ENCODE peak calls at places on chromosomes 4 and X, in five cellular contexts. One of them, this sample, is unnamed.

GRCh38 chrX:44872319-44872816 is 620 bp upstream of the KDM6A start:
- DNase-seq in spleen: peak; percentile 94
- DNase-seq in BE2C: peak; percentile 35
- DNase-seq in stomach: peak; percentile 61
- DNase-seq in transverse colon: peak; percentile 65
- DNase-seq in this sample: no peak

GRCh38 chr4:25346913-25347312 is 30.1 kb upstream of the ANAPC4 start:
- DNase-seq in spleen: no peak
- DNase-seq in BE2C: no peak
- DNase-seq in stomach: no peak
- DNase-seq in transverse colon: no peak
- DNase-seq in this sample: no peak

GRCh38 chr4:159137176-159137575 is 34.3 kb downstream of the RAPGEF2 start:
- DNase-seq in spleen: no peak
- DNase-seq in BE2C: no peak
- DNase-seq in stomach: no peak
- DNase-seq in transverse colon: peak; percentile 27
- DNase-seq in this sample: no peak

GRCh38 chr4:24771241-24771640 is 24.1 kb upstream of the SOD3 start:
- DNase-seq in spleen: no peak
- DNase-seq in BE2C: no peak
- DNase-seq in stomach: no peak
- DNase-seq in transverse colon: no peak
- DNase-seq in this sample: no peak

GRCh38 chr4:150232029-150232428 is 153.8 kb downstream of the DCLK2 start:
- DNase-seq in spleen: no peak
- DNase-seq in BE2C: no peak
- DNase-seq in stomach: no peak
- DNase-seq in transverse colon: no peak
- DNase-seq in this sample: no peak

GRCh38 chr4:40719008-40719623 is 30.6 kb upstream of the NSUN7 start:
- DNase-seq in spleen: no peak
- DNase-seq in BE2C: no peak
- DNase-seq in stomach: no peak
- DNase-seq in transverse colon: no peak
- DNase-seq in this sample: no peak

GRCh38 chr4:66736593-66736992 is 808.7 kb downstream of the CENPC start:
- DNase-seq in spleen: no peak
- DNase-seq in BE2C: no peak
- DNase-seq in stomach: no peak
- DNase-seq in transverse colon: no peak
- DNase-seq in this sample: no peak

GRCh38 chr4:80586716-80587115 is 251.2 kb downstream of the CFAP299 start:
- DNase-seq in spleen: no peak
- DNase-seq in BE2C: no peak
- DNase-seq in stomach: no peak
- DNase-seq in transverse colon: no peak
- DNase-seq in this sample: no peak

GRCh38 chrX:3143043-3143799 is 102.0 kb downstream of the ARSF start:
- DNase-seq in spleen: no peak
- DNase-seq in BE2C: no peak
- DNase-seq in stomach: no peak
- DNase-seq in transverse colon: no peak
- DNase-seq in this sample: no peak

GRCh38 chr4:185998791-185999190 is 70.2 kb upstream of the TLR3 start:
- DNase-seq in spleen: no peak
- DNase-seq in BE2C: no peak
- DNase-seq in stomach: no peak
- DNase-seq in transverse colon: no peak
- DNase-seq in this sample: no peak

GRCh38 chr4:25993564-25994185 is 79.7 kb downstream of the SMIM20 start:
- DNase-seq in spleen: no peak
- DNase-seq in BE2C: peak; percentile 32
- DNase-seq in stomach: no peak
- DNase-seq in transverse colon: peak; percentile 28
- DNase-seq in this sample: no peak

GRCh38 chr4:114225462-114225861 is 246.0 kb upstream of the ARSJ start:
- DNase-seq in spleen: no peak
- DNase-seq in BE2C: no peak
- DNase-seq in stomach: no peak
- DNase-seq in transverse colon: no peak
- DNase-seq in this sample: no peak

GRCh38 chr4:105859233-105859632 is 36.0 kb upstream of the NPNT start:
- DNase-seq in spleen: no peak
- DNase-seq in BE2C: no peak
- DNase-seq in stomach: no peak
- DNase-seq in transverse colon: no peak
- DNase-seq in this sample: no peak

GRCh38 chr4:46270986-46271596 is 118.8 kb downstream of the GABRA2 start:
- DNase-seq in spleen: no peak
- DNase-seq in BE2C: no peak
- DNase-seq in stomach: no peak
- DNase-seq in transverse colon: no peak
- DNase-seq in this sample: no peak

GRCh38 chr4:140092094-140092820 is 61.7 kb downstream of the MAML3 start:
- DNase-seq in spleen: peak; percentile 77
- DNase-seq in BE2C: peak; percentile 84
- DNase-seq in stomach: peak; percentile 43
- DNase-seq in transverse colon: peak; percentile 61
- DNase-seq in this sample: no peak

GRCh38 chr4:37441231-37442061 is 196.9 kb downstream of the NWD2 start:
- DNase-seq in spleen: no peak
- DNase-seq in BE2C: no peak
- DNase-seq in stomach: no peak
- DNase-seq in transverse colon: peak; percentile 32
- DNase-seq in this sample: no peak

GRCh38 chr4:52998413-52998812 is 136.3 kb downstream of the RASL11B start:
- DNase-seq in spleen: no peak
- DNase-seq in BE2C: no peak
- DNase-seq in stomach: no peak
- DNase-seq in transverse colon: no peak
- DNase-seq in this sample: no peak

GRCh38 chrX:45322382-45322781 is 121.7 kb upstream of the DIPK2B start:
- DNase-seq in spleen: no peak
- DNase-seq in BE2C: no peak
- DNase-seq in stomach: peak; percentile 44
- DNase-seq in transverse colon: peak; percentile 34
- DNase-seq in this sample: no peak

GRCh38 chr4:92175250-92175649 is 128.5 kb upstream of the GRID2 start:
- DNase-seq in spleen: no peak
- DNase-seq in BE2C: no peak
- DNase-seq in stomach: no peak
- DNase-seq in transverse colon: no peak
- DNase-seq in this sample: no peak

GRCh38 chr4:81214518-81215218 is 354 bp downstream of the PRKG2 start:
- DNase-seq in spleen: peak; percentile 66
- DNase-seq in BE2C: no peak
- DNase-seq in stomach: no peak
- DNase-seq in transverse colon: peak; percentile 19
- DNase-seq in this sample: no peak

GRCh38 chrX:136271300-136271699 is 20.1 kb upstream of the MAP7D3 start:
- DNase-seq in spleen: no peak
- DNase-seq in BE2C: no peak
- DNase-seq in stomach: no peak
- DNase-seq in transverse colon: no peak
- DNase-seq in this sample: no peak

GRCh38 chr4:166274136-166274761 is 401.2 kb downstream of the TLL1 start:
- DNase-seq in spleen: no peak
- DNase-seq in BE2C: no peak
- DNase-seq in stomach: no peak
- DNase-seq in transverse colon: no peak
- DNase-seq in this sample: no peak

GRCh38 chr4:174401471-174402130 is 117.9 kb downstream of the CEP44 start:
- DNase-seq in spleen: no peak
- DNase-seq in BE2C: no peak
- DNase-seq in stomach: no peak
- DNase-seq in transverse colon: no peak
- DNase-seq in this sample: no peak

GRCh38 chr4:124437853-124438495 is 274.6 kb downstream of the ANKRD50 start:
- DNase-seq in spleen: no peak
- DNase-seq in BE2C: no peak
- DNase-seq in stomach: peak; percentile 28
- DNase-seq in transverse colon: peak; percentile 19
- DNase-seq in this sample: no peak

GRCh38 chrX:72021975-72022374 is 109.7 kb downstream of the RTL5 start:
- DNase-seq in spleen: no peak
- DNase-seq in BE2C: peak; percentile 17
- DNase-seq in stomach: no peak
- DNase-seq in transverse colon: no peak
- DNase-seq in this sample: no peak

GRCh38 chr4:156732634-156733033 is 239.0 kb downstream of the PDGFC start:
- DNase-seq in spleen: no peak
- DNase-seq in BE2C: no peak
- DNase-seq in stomach: no peak
- DNase-seq in transverse colon: no peak
- DNase-seq in this sample: no peak

GRCh38 chr4:139457318-139457717 is 3.4 kb downstream of the RAB33B start:
- DNase-seq in spleen: no peak
- DNase-seq in BE2C: no peak
- DNase-seq in stomach: no peak
- DNase-seq in transverse colon: no peak
- DNase-seq in this sample: no peak

GRCh38 chr4:152044341-152044740 is 283.5 kb upstream of the GATB start:
- DNase-seq in spleen: no peak
- DNase-seq in BE2C: no peak
- DNase-seq in stomach: no peak
- DNase-seq in transverse colon: no peak
- DNase-seq in this sample: no peak

GRCh38 chr4:152045397-152045780 is 284.6 kb upstream of the GATB start:
- DNase-seq in spleen: no peak
- DNase-seq in BE2C: no peak
- DNase-seq in stomach: no peak
- DNase-seq in transverse colon: no peak
- DNase-seq in this sample: no peak

GRCh38 chr4:152047451-152047850 is 286.6 kb upstream of the GATB start:
- DNase-seq in spleen: no peak
- DNase-seq in BE2C: no peak
- DNase-seq in stomach: no peak
- DNase-seq in transverse colon: no peak
- DNase-seq in this sample: no peak

GRCh38 chr4:152050098-152050497 is 289.3 kb upstream of the GATB start:
- DNase-seq in spleen: no peak
- DNase-seq in BE2C: no peak
- DNase-seq in stomach: no peak
- DNase-seq in transverse colon: no peak
- DNase-seq in this sample: no peak

DNA sequence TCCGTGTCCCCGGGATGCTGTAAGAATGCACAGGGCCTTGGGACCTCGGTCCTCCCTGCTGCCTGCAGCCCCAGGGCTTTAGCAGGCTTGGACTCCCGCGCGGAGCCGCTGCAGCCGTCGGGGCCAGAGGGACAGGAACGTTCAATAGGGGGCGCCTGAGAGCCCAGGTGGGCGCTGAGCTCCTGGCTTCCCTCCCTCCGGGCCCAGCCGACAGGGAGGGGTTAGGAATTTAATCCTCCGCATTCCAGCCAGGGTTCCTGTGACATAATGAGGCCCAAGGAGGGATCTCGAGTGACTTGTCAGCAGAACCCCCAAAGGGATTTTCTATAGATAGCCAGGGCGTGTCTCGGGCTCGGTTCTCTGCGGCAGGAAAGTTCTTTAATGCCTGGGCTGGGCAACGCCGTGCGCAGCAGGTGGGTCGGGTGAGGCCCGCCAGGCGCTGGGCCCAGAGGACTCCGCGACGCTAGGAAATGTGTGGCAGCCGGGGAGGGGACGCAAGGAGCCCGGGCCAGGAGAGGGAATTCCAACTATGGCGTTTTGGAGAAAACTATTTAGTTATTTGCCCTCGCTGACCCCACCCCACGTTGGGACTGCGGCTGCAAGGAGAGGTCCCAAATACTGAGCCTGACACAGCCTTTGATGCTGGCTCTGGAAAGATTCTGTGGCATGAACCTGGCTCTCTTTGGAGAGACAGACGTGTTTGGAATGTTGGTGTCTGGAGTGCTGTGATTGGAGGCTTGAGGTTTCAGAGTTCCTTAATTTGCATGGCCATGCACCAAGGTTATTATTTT is 285.2 kb upstream of the GATB start:
- DNase-seq in spleen: no peak
- DNase-seq in BE2C: peak; percentile 13
- DNase-seq in stomach: peak; percentile 50
- DNase-seq in transverse colon: peak; percentile 45
- DNase-seq in this sample: no peak
- TF ChIP-seq CTCF in spleen: peak; percentile 46
- TF ChIP-seq CTCF in BE2C: no peak
- TF ChIP-seq CTCF in stomach: peak; percentile 23
- TF ChIP-seq CTCF in transverse colon: peak; percentile 60
- TF ChIP-seq CTCF in this sample: peak; percentile 54

DNA sequence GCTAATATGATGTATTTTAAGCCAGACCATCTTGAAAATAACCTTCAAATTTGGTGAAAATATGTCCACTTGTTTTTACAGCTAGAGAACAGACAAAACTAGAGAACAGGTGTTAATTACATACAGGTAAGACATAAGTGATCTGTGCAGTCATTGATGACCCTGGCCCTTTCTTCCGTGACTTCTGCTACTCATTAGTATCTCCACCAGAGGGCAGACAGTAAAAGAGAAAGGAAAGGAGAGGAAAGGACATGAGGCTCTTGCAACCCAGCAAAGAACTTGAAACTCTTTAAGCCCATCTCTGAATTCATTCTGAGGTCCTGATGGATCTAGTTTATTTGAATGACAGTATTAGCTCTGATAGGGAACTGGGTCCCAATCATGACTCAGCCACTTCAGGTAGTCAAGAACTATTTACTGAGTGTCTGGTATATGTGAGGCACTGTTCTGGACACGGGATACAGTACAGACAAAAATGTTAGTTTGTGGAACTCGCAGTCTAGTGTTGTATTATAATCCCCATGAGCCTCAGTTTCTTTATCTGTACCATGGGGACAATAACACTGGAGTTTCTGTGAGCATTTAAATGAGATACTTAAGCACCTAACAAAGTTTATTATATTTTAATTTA is 121.0 kb upstream of the TEX13D start:
- DNase-seq in spleen: no peak
- DNase-seq in BE2C: no peak
- DNase-seq in stomach: no peak
- DNase-seq in transverse colon: no peak
- DNase-seq in this sample: no peak
- TF ChIP-seq CTCF in spleen: peak; percentile 53
- TF ChIP-seq CTCF in BE2C: peak; percentile 59
- TF ChIP-seq CTCF in stomach: peak; percentile 24
- TF ChIP-seq CTCF in transverse colon: peak; percentile 40
- TF ChIP-seq CTCF in this sample: peak; percentile 58

DNA sequence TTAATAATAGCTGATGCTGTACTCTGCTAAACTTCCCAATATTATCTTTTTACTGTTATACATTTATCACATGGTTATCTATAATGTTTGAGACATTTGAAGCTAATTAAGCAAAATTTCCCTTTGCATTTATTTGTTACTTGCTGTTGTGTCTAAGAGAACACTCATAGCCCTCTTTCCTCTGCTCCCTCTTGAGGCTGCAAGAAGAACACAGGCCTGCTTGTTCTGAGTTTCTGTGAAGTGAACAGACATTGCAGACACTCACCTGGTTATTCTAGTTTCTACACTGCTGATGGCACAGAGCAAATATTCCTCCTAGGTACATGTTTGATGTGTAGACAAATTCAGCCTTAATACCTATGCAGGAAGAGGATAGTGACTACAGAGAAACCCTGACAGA is 367.8 kb downstream of the GASK1B start:
- DNase-seq in spleen: no peak
- DNase-seq in BE2C: peak; percentile 28
- DNase-seq in stomach: no peak
- DNase-seq in transverse colon: no peak
- DNase-seq in this sample: no peak
- TF ChIP-seq CTCF in spleen: no peak
- TF ChIP-seq CTCF in BE2C: peak; percentile 85
- TF ChIP-seq CTCF in stomach: peak; percentile 29
- TF ChIP-seq CTCF in transverse colon: peak; percentile 31
- TF ChIP-seq CTCF in this sample: no peak

GRCh38 chrX:48761674-48762471 is at the start of gene GLOD5:
- DNase-seq in spleen: no peak
- DNase-seq in BE2C: peak; percentile 25
- DNase-seq in stomach: peak; percentile 74
- DNase-seq in transverse colon: peak; percentile 79
- DNase-seq in this sample: no peak
- TF ChIP-seq CTCF in spleen: no peak
- TF ChIP-seq CTCF in BE2C: peak; percentile 33
- TF ChIP-seq CTCF in stomach: peak; percentile 62
- TF ChIP-seq CTCF in transverse colon: peak; percentile 20
- TF ChIP-seq CTCF in this sample: no peak

This sample was measured in CD14-positive monocyte.